ENCODE peak calls at places on chromosomes 11 and 22, in six cellular contexts. I, U, J, A, F and T are unnamed samples.

GRCh38 chr11:132035736-132036135 is 665.3 kb downstream of the NTM start:
- DNase-seq in I (no peak), U (no peak), J (no peak), A (no peak), F (no peak), T (no peak)

GRCh38 chr11:67484847-67485311 is 2.1 kb downstream of the AIP start:
- DNase-seq in I (no peak), U (no peak), J (no peak), A (peak), F (no peak), T (no peak)

GRCh38 chr22:17300926-17301325 is 68.3 kb upstream of the CECR2 start:
- DNase-seq in I (no peak), U (no peak), J (no peak), A (no peak), F (no peak), T (no peak)

GRCh38 chr11:90639687-90640086 is 416.8 kb upstream of the CHORDC1 start:
- DNase-seq in I (no peak), U (no peak), J (no peak), A (no peak), F (no peak), T (no peak)

GRCh38 chr22:23534851-23535717 is 45.0 kb downstream of the IGLL1 start:
- DNase-seq in I (peak), U (no peak), J (no peak), A (no peak), F (no peak), T (no peak)

GRCh38 chr11:9396752-9397151 is 12.3 kb downstream of the IPO7 start:
- DNase-seq in I (no peak), U (no peak), J (no peak), A (peak), F (no peak), T (peak)

GRCh38 chr11:92681606-92682005 is 287.8 kb upstream of the MTNR1B start:
- DNase-seq in I (no peak), U (no peak), J (no peak), A (no peak), F (no peak), T (no peak)

GRCh38 chr11:66745356-66746235 is 16.6 kb upstream of the SPTBN2 start:
- DNase-seq in I (peak), U (peak), J (peak), A (no peak), F (no peak), T (peak)

GRCh38 chr11:100789500-100789899 is 102.4 kb downstream of the ARHGAP42 start:
- DNase-seq in I (no peak), U (no peak), J (no peak), A (no peak), F (peak), T (no peak)

GRCh38 chr11:94801866-94802460 is 33.8 kb downstream of the AMOTL1 start:
- DNase-seq in I (no peak), U (no peak), J (no peak), A (no peak), F (no peak), T (no peak)

GRCh38 chr11:122765487-122766131 is 72.7 kb upstream of the CRTAM start:
- DNase-seq in I (no peak), U (no peak), J (no peak), A (no peak), F (no peak), T (no peak)

GRCh38 chr22:20507253-20508066 is at the start of gene MED15:
- DNase-seq in I (peak), U (peak), J (peak), A (peak), F (peak), T (peak)

GRCh38 chr11:113261709-113262475 is 52.5 kb upstream of the TTC12 start:
- DNase-seq in I (no peak), U (no peak), J (no peak), A (no peak), F (no peak), T (no peak)

GRCh38 chr11:11451501-11452005 is 98.5 kb upstream of the CSNK2A3 start:
- DNase-seq in I (peak), U (peak), J (no peak), A (peak), F (peak), T (no peak)

GRCh38 chr22:38454361-38455062 is 487 bp downstream of the KCNJ4 start:
- DNase-seq in I (no peak), U (peak), J (no peak), A (no peak), F (no peak), T (peak)

GRCh38 chr11:44860967-44861828 is 89.5 kb downstream of the TP53I11 start:
- DNase-seq in I (no peak), U (no peak), J (no peak), A (no peak), F (no peak), T (no peak)

GRCh38 chr11:90220391-90220790 is 2.5 kb downstream of the CHORDC1 start:
- DNase-seq in I (no peak), U (no peak), J (no peak), A (no peak), F (no peak), T (no peak)

GRCh38 chr22:24728790-24729637 is 45.5 kb downstream of the PIWIL3 start:
- DNase-seq in I (no peak), U (peak), J (no peak), A (no peak), F (peak), T (no peak)

GRCh38 chr22:43890901-43891331 is 897 bp downstream of the PNPLA5 start:
- DNase-seq in I (no peak), U (no peak), J (no peak), A (no peak), F (no peak), T (no peak)

GRCh38 chr11:128988224-128988970 is 45.7 kb upstream of the TP53AIP1 start:
- DNase-seq in I (no peak), U (no peak), J (no peak), A (no peak), F (no peak), T (no peak)

GRCh38 chr22:42961815-42962214 is 53.1 kb downstream of the PACSIN2 start:
- DNase-seq in I (no peak), U (no peak), J (no peak), A (no peak), F (no peak), T (no peak)

GRCh38 chr11:17743808-17744119 is 9.2 kb downstream of the KCNC1 start:
- DNase-seq in I (no peak), U (no peak), J (no peak), A (no peak), F (no peak), T (no peak)

DNA sequence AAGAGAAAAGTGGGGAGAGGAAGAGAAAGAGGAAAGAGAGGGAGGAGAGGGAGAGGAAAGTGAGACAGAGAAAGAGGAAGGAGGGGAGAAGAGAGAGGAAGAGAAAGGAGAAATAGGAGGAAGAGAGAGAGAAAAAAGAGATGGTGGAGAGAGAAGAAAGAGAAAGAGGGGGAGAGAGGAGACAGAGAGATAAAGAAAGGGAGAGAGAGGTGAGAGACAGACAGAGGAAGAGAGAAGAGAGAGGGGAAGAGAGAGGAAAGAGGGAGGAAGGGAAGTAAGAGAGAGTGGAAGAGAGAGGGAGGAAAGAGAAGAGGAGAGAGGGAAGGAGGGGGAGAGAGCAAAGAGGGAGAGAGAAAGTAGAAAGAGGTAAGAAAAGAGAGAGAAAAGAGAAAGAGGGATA is 9.4 kb upstream of the SEZ6L start:
- DNase-seq in I (no peak), U (no peak), J (no peak), A (no peak), F (no peak), T (no peak)
- TF ChIP-seq TAF1 in I (no peak), U (no peak), J (no peak), A (no peak), F (no peak), T (no peak)

GRCh38 chr11:27362749-27363575 is at the start of gene CCDC34:
- DNase-seq in I (peak), U (peak), J (peak), A (peak), F (peak), T (peak)
- TF ChIP-seq POLR2AphosphoS5 in I (peak), U (no peak), J (peak), A (peak), F (peak), T (peak)

DNA sequence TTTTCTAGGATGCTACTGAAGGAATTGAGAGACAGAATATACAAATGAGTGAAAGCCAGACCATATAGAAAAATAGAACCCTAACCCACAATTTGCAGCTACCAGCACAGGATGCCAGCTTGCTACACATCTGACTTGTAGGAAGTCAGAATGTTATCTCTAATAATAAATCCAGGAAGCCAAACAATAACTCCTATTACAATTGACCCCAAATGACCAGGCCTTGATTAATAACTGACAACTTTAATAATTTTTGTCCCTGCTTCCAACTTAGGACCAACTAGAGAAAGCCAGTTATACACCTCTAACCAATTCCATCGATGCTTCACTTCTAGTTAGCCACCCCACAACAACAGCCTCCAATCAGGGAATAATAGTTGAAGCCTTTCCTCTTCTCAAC is 193.4 kb downstream of the CASP12 start:
- DNase-seq in I (no peak), U (no peak), J (no peak), A (no peak), F (no peak), T (no peak)
- TF ChIP-seq POLR2A in I (no peak), U (no peak), J (no peak), A (no peak), F (no peak), T (no peak)

GRCh38 chr11:126182787-126183445 is 28.5 kb downstream of the RPUSD4 start:
- DNase-seq in I (no peak), U (no peak), J (no peak), A (no peak), F (no peak), T (no peak)
- TF ChIP-seq TAF1 in I (no peak), U (no peak), J (no peak), A (no peak), F (no peak), T (no peak)

GRCh38 chr11:58730507-58731089 is 1.1 kb downstream of the GLYAT start:
- DNase-seq in I (no peak), U (no peak), J (no peak), A (no peak), F (no peak), T (no peak)

GRCh38 chr11:58739725-58740430 is 8.1 kb upstream of the GLYAT start:
- DNase-seq in I (no peak), U (peak), J (no peak), A (no peak), F (no peak), T (no peak)

GRCh38 chr11:58740447-58740846 is 8.7 kb upstream of the GLYAT start:
- DNase-seq in I (no peak), U (no peak), J (no peak), A (no peak), F (no peak), T (no peak)

GRCh38 chr11:58731819-58732218 is at the start of gene GLYAT:
- DNase-seq in I (no peak), U (no peak), J (no peak), A (no peak), F (peak), T (no peak)

GRCh38 chr11:58734681-58735490 is 3.1 kb upstream of the GLYAT start:
- DNase-seq in I (no peak), U (no peak), J (no peak), A (no peak), F (no peak), T (no peak)
- TF ChIP-seq POLR2AphosphoS5 in I (no peak), U (no peak), J (no peak), A (no peak), F (no peak), T (no peak)

GRCh38 chr11:61947486-61948210 is 2.5 kb upstream of the BEST1 start:
- DNase-seq in I (peak), U (peak), J (peak), A (no peak), F (peak), T (peak)

GRCh38 chr11:61951484-61952135 is 1.5 kb downstream of the BEST1 start:
- DNase-seq in I (no peak), U (peak), J (no peak), A (no peak), F (no peak), T (no peak)

GRCh38 chr11:61950035-61950547 is at the start of gene BEST1:
- DNase-seq in I (no peak), U (no peak), J (no peak), A (no peak), F (no peak), T (no peak)

GRCh38 chr11:61948505-61948904 is 1.6 kb upstream of the BEST1 start:
- DNase-seq in I (no peak), U (no peak), J (no peak), A (no peak), F (no peak), T (no peak)

GRCh38 chr11:61949169-61950034 is 749 bp upstream of the BEST1 start:
- DNase-seq in I (no peak), U (peak), J (no peak), A (no peak), F (peak), T (no peak)
- TF ChIP-seq POLR2A in I (no peak), U (peak), J (peak), A (no peak), F (peak), T (no peak)

DNA sequence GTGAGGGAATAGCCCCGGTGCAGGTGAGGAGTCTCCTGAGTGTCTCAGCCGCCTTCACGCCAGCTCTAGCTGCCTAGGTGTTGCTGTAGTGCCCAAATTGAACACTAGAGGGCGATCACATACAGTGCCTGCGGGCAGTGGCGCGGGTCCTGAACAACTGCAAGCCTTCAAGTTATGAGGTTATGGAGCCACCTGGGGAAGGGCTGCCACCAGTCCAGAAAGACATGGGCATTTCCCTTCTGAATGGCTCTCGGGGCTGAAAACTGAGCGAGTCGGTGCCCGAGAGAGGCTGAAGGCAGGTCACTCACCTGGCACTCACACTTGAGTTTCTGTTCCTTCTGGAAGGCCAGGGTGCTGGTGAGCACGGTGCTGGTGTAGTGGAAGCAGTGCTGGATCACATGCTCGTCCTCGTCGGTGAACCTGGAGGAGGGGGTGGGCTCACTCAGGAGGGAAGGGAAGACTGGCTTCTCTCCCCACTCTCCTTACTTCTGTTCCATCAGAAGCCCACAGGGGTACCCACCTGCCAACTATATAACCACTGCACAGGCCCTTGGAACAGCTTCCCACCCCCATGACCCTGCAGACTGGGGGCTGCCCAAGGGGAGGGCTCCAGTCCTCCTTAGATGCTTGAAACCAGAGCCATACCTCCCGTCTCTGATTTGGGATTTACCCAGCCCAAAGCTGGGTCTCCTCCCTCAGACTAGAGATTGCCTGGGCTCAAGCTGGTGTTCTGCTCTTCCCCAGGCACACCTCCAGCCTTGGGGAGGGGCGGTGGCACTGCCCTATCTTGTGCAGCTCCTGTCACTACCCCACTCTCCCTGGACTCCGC is 88.2 kb downstream of the PDE2A start:
- DNase-seq in I (peak), U (peak), J (peak), A (peak), F (peak), T (peak)
- TF ChIP-seq TAF1 in I (no peak), U (no peak), J (no peak), A (no peak), F (no peak), T (no peak)

GRCh38 chr11:62439785-62440602 is 21.2 kb downstream of the SCGB1A1 start:
- DNase-seq in I (no peak), U (no peak), J (no peak), A (no peak), F (no peak), T (no peak)
- TF ChIP-seq POLR2AphosphoS5 in I (no peak), U (no peak), J (no peak), A (no peak), F (no peak), T (no peak)

GRCh38 chr11:71448257-71449161 is at the start of gene DHCR7:
- DNase-seq in I (peak), U (peak), J (peak), A (peak), F (peak), T (peak)

GRCh38 chr11:71447791-71448256 is 369 bp downstream of the DHCR7 start:
- DNase-seq in I (peak), U (peak), J (peak), A (no peak), F (no peak), T (no peak)

GRCh38 chr11:71446150-71446549 is 2.0 kb downstream of the DHCR7 start:
- DNase-seq in I (no peak), U (no peak), J (no peak), A (no peak), F (no peak), T (no peak)

GRCh38 chr11:71444811-71445210 is 3.4 kb downstream of the DHCR7 start:
- DNase-seq in I (no peak), U (no peak), J (no peak), A (no peak), F (no peak), T (no peak)

GRCh38 chr11:71446942-71447688 is 1.1 kb downstream of the DHCR7 start:
- DNase-seq in I (no peak), U (no peak), J (no peak), A (no peak), F (peak), T (no peak)
- TF ChIP-seq POLR2A in I (no peak), U (no peak), J (no peak), A (no peak), F (peak), T (no peak)